ENCODE peak calls at places on chromosomes 1 and 21, in six cellular contexts. A is vagina, Z is fibroblast of pulmonary artery, G is GM23338, R is cardiac muscle cell, M is GM12864. C is an unnamed sample.

GRCh38 chr1:54810144-54810942 is 9.2 kb upstream of the TTC22 start:
- DNase-seq in A (peak; percentile 83), Z (peak; percentile 59), G (peak; percentile 91), R (peak; percentile 74), M (no peak), C (peak; percentile 45)

GRCh38 chr1:205048382-205048781 is 5.4 kb downstream of the CNTN2 start:
- DNase-seq in A (no peak), Z (no peak), G (no peak), R (no peak), M (no peak), C (no peak)

GRCh38 chr1:200082329-200082728 is 54.8 kb downstream of the NR5A2 start:
- DNase-seq in A (no peak), Z (no peak), G (no peak), R (no peak), M (no peak), C (peak; percentile 6)

GRCh38 chr1:28517649-28517999 is 11.8 kb downstream of the RCC1 start:
- DNase-seq in A (no peak), Z (no peak), G (no peak), R (peak; percentile 28), M (no peak), C (peak; percentile 49)

GRCh38 chr1:76084029-76084627 is 9.6 kb downstream of the ST6GALNAC3 start:
- DNase-seq in A (no peak), Z (no peak), G (no peak), R (no peak), M (no peak), C (peak; percentile 67)

GRCh38 chr1:109477821-109478220 is 5.9 kb upstream of the ATXN7L2 start:
- DNase-seq in A (no peak), Z (no peak), G (no peak), R (no peak), M (no peak), C (no peak)

GRCh38 chr1:155078496-155079209 is at the start of gene EFNA3:
- DNase-seq in A (no peak), Z (peak; percentile 48), G (peak; percentile 78), R (peak; percentile 84), M (no peak), C (peak; percentile 46)

GRCh38 chr1:38783659-38784229 is 75.8 kb downstream of the RRAGC start:
- DNase-seq in A (no peak), Z (no peak), G (no peak), R (no peak), M (no peak), C (no peak)

GRCh38 chr1:246511203-246511602 is 4.1 kb upstream of the SMYD3 start:
- DNase-seq in A (no peak), Z (no peak), G (no peak), R (no peak), M (no peak), C (no peak)

GRCh38 chr1:208100906-208101305 is 143.3 kb downstream of the PLXNA2 start:
- DNase-seq in A (no peak), Z (peak; percentile 68), G (no peak), R (peak; percentile 65), M (no peak), C (no peak)

GRCh38 chr1:237553078-237553477 is 337.6 kb downstream of the ZP4 start:
- DNase-seq in A (no peak), Z (no peak), G (no peak), R (no peak), M (no peak), C (no peak)

GRCh38 chr1:23530089-23530749 is 814 bp downstream of the E2F2 start:
- DNase-seq in A (no peak), Z (no peak), G (no peak), R (no peak), M (no peak), C (no peak)

GRCh38 chr21:44932366-44933181 is 7.3 kb upstream of the SLX9 start:
- DNase-seq in A (no peak), Z (no peak), G (no peak), R (peak; percentile 56), M (no peak), C (no peak)

GRCh38 chr1:237115035-237115434 is 73.1 kb downstream of the RYR2 start:
- DNase-seq in A (no peak), Z (no peak), G (peak; percentile 61), R (no peak), M (no peak), C (no peak)

GRCh38 chr1:168386949-168387586 is 106.4 kb downstream of the TBX19 start:
- DNase-seq in A (no peak), Z (peak; percentile 17), G (peak; percentile 81), R (peak; percentile 46), M (no peak), C (peak; percentile 53)

GRCh38 chr1:32991386-32991785 is 26.8 kb upstream of the RNF19B start:
- DNase-seq in A (no peak), Z (no peak), G (no peak), R (no peak), M (no peak), C (no peak)

GRCh38 chr21:26849428-26850115 is 4.4 kb upstream of the ADAMTS1 start:
- DNase-seq in A (no peak), Z (peak; percentile 83), G (peak; percentile 81), R (peak; percentile 76), M (peak; percentile 1), C (peak; percentile 80)

GRCh38 chr21:26852422-26852821 is 7.2 kb upstream of the ADAMTS1 start:
- DNase-seq in A (no peak), Z (no peak), G (peak; percentile 64), R (no peak), M (no peak), C (no peak)

GRCh38 chr21:26847951-26848350 is 2.7 kb upstream of the ADAMTS1 start:
- DNase-seq in A (no peak), Z (no peak), G (no peak), R (no peak), M (no peak), C (no peak)

GRCh38 chr21:26851109-26851944 is 6.1 kb upstream of the ADAMTS1 start:
- DNase-seq in A (no peak), Z (no peak), G (no peak), R (no peak), M (no peak), C (no peak)

GRCh38 chr21:26850116-26850643 is 5.0 kb upstream of the ADAMTS1 start:
- DNase-seq in A (no peak), Z (peak; percentile 77), G (peak; percentile 76), R (no peak), M (peak; percentile 3), C (peak; percentile 63)
- TF ChIP-seq CTCF in A (peak; percentile 91), Z (peak; percentile 52), G (peak; percentile 85), R (peak; percentile 61), M (no peak), C (peak; percentile 67)

GRCh38 chr1:51433972-51434510 is 85.0 kb downstream of the EPS15 start:
- DNase-seq in A (no peak), Z (no peak), G (no peak), R (no peak), M (no peak), C (no peak)

GRCh38 chr1:51439053-51439452 is 80.0 kb downstream of the EPS15 start:
- DNase-seq in A (no peak), Z (no peak), G (no peak), R (no peak), M (no peak), C (no peak)

GRCh38 chr1:51427438-51427837 is 91.6 kb downstream of the EPS15 start:
- DNase-seq in A (no peak), Z (no peak), G (no peak), R (no peak), M (no peak), C (no peak)

GRCh38 chr1:51435902-51436301 is 83.2 kb downstream of the EPS15 start:
- DNase-seq in A (no peak), Z (no peak), G (no peak), R (no peak), M (no peak), C (no peak)

DNA sequence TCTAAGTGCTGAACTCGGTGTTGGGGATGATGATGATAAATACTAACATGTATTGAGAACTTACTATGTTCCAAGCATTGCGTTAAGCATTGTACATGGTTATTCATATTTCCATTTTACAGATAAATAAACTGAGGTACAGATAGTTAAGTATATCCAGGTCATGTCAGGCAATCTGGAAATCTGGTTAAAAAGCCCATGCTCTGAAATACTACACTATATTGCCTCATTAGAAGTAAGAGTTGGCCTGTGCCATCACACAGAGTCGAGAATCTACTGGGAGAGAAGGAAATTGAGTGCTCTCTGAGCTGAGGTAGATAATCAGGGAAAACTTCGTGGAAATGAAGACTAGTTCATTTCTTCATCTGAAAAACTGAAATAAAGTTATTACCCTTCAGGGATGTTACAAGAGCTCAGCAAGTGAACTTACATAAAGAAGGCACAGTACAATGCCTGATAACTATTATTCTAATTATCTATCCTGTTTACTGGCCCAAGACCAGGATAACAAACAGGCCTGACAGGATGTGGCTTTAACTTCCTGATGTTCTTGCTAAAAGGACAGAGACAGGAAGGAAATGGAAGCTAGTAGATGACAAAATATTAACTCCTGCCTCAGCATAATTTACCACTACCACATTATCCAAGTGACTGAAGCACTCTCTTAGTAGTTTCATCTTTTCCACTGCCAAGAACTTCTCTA is 85.6 kb downstream of the EPS15 start:
- DNase-seq in A (no peak), Z (peak; percentile 57), G (no peak), R (no peak), M (no peak), C (peak; percentile 31)
- H3K4me3 ChIP-seq in A (no peak overlapping the region), Z (no peak overlapping the region), G (no peak overlapping the region), R (no peak overlapping the region), M (no peak overlapping the region), C (no peak overlapping the region)

DNA sequence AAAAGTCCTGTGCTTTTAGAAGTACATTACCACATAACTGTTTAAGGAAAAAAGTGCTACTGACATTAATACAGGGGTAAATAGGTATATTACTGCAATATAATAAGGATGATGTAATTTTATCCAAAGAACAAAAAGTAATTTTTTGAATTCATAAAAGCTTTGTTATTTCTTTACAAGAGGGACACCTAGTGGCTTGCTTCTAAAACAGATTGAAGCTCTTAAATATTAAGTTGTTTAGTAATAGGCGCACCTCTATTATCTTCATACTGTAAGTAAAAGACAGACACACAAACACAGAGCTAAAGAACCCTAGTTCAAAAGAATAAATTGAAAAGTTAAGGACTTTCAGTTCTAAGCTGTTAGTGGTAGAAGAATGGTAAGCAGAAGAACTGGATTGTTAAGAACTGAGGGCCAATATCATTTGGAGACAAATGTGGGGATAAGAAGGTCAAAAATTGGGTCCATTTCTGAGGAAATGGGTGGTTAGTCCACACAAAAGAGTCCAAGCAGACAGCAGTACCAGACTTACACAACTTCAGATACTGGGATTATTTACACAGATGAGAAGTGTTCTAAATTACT is 15.4 kb downstream of the ZNHIT6 start:
- DNase-seq in A (no peak), Z (peak; percentile 82), G (peak; percentile 36), R (peak; percentile 3), M (no peak), C (peak; percentile 77)
- TF ChIP-seq CTCF in A (no peak), Z (peak; percentile 55), G (peak; percentile 75), R (peak; percentile 51), M (peak; percentile 5), C (peak; percentile 50)

DNA sequence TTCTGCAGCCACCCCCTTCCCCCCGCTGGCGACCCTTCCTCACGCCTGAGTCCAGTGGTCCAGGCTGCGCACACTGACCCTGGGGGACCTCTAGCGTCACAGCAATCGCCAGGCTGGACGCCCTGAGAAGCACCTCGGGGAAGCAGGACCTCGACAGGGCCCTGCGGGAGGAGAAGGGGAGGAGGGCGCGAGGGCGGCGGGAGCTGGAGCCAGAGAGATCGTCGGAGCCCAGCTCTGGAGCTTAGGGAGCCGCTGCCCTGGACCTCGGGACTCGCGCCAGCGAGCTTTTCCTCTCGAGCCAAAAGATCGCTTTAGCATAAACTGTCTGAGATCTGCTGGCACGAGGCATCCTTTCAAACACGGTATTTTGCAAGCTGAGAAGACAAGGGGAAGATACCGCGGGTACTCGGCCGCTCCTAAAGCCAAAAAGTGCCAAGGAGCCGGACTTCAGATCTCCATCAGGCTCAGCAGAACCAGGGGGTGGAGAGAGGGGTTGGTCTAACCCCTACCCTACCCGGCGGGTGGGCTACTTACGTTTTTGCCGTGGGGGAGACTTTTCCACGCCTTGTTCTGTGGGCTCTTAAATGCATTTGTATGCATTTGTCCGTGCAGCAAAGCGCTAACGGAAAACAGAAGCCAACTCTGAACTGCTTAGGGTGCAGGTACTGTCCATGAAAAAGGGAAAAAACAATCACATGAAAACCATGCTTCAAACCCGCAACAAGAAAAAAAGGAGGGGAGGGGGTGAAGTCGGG is 588 bp downstream of the COL24A1 start:
- DNase-seq in A (no peak), Z (peak; percentile 49), G (peak; percentile 53), R (peak; percentile 29), M (no peak), C (peak; percentile 43)
- H3K4me3 ChIP-seq in A (peak overlapping the region; percentile 54), Z (peak overlapping the region; percentile 38), G (peak overlapping the region; percentile 76), R (peak overlapping the region; percentile 28), M (no peak overlapping the region), C (peak overlapping the region; percentile 38)